ENCODE peak calls at places on chromosomes 6 and 20, in five cellular contexts. One of them, this sample, is unnamed.

GRCh38 chr6:95133578-95133977 is 443.8 kb upstream of the MANEA start:
- DNase-seq in PC-3: peak; percentile 27
- DNase-seq in heart left ventricle: no peak
- DNase-seq in BE2C: peak; percentile 11
- DNase-seq in ovary: no peak
- DNase-seq in this sample: no peak

GRCh38 chr20:5720696-5721095 is 29.5 kb upstream of the SHLD1 start:
- DNase-seq in PC-3: no peak
- DNase-seq in ovary: no peak
- DNase-seq in heart left ventricle: no peak
- DNase-seq in BE2C: no peak
- DNase-seq in this sample: no peak

GRCh38 chr20:60381643-60382400 is 423.6 kb downstream of the CDH26 start:
- DNase-seq in PC-3: peak; percentile 3
- DNase-seq in ovary: no peak
- DNase-seq in heart left ventricle: no peak
- DNase-seq in BE2C: no peak
- DNase-seq in this sample: no peak

GRCh38 chr20:57211949-57212889 is 54.2 kb downstream of the BMP7 start:
- DNase-seq in PC-3: peak; percentile 93
- DNase-seq in ovary: peak; percentile 56
- DNase-seq in heart left ventricle: peak; percentile 58
- DNase-seq in BE2C: no peak
- DNase-seq in this sample: no peak

GRCh38 chr20:45229264-45230056 is 8.3 kb downstream of the SEMG2 start:
- DNase-seq in ovary: no peak
- DNase-seq in PC-3: peak; percentile 91
- DNase-seq in BE2C: peak; percentile 68
- DNase-seq in heart left ventricle: no peak
- DNase-seq in this sample: no peak

GRCh38 chr6:12403201-12403826 is 113.2 kb downstream of the EDN1 start:
- DNase-seq in ovary: no peak
- DNase-seq in BE2C: no peak
- DNase-seq in heart left ventricle: no peak
- DNase-seq in PC-3: peak; percentile 68
- DNase-seq in this sample: no peak

GRCh38 chr20:15807271-15807670 is 766.0 kb downstream of the KIF16B start:
- DNase-seq in PC-3: no peak
- DNase-seq in BE2C: no peak
- DNase-seq in heart left ventricle: no peak
- DNase-seq in ovary: no peak
- DNase-seq in this sample: no peak

GRCh38 chr6:53984163-53984562 is 127.1 kb upstream of the MLIP start:
- DNase-seq in PC-3: peak; percentile 98
- DNase-seq in ovary: no peak
- DNase-seq in BE2C: no peak
- DNase-seq in heart left ventricle: no peak
- DNase-seq in this sample: no peak

GRCh38 chr6:36247691-36248090 is 22.2 kb upstream of the PNPLA1 start:
- DNase-seq in ovary: no peak
- DNase-seq in heart left ventricle: no peak
- DNase-seq in PC-3: peak; percentile 45
- DNase-seq in BE2C: no peak
- DNase-seq in this sample: no peak

GRCh38 chr6:170135821-170136471 is 154.9 kb downstream of the DLL1 start:
- DNase-seq in heart left ventricle: peak; percentile 38
- DNase-seq in PC-3: no peak
- DNase-seq in BE2C: no peak
- DNase-seq in ovary: peak; percentile 18
- DNase-seq in this sample: peak; percentile 47

GRCh38 chr20:62354031-62354808 is 12.9 kb downstream of the LAMA5 start:
- DNase-seq in PC-3: no peak
- DNase-seq in heart left ventricle: no peak
- DNase-seq in ovary: peak; percentile 29
- DNase-seq in BE2C: no peak
- DNase-seq in this sample: no peak

GRCh38 chr20:23641936-23642751 is 4.4 kb upstream of the CST3 start:
- DNase-seq in PC-3: peak; percentile 75
- DNase-seq in BE2C: peak; percentile 49
- DNase-seq in ovary: no peak
- DNase-seq in heart left ventricle: no peak
- DNase-seq in this sample: no peak

GRCh38 chr20:11902264-11902663 is 15.4 kb upstream of the BTBD3 start:
- DNase-seq in ovary: no peak
- DNase-seq in PC-3: peak; percentile 77
- DNase-seq in heart left ventricle: no peak
- DNase-seq in BE2C: no peak
- DNase-seq in this sample: no peak

GRCh38 chr6:144660545-144660944 is 375.4 kb downstream of the UTRN start:
- DNase-seq in PC-3: no peak
- DNase-seq in ovary: no peak
- DNase-seq in BE2C: peak; percentile 61
- DNase-seq in heart left ventricle: no peak
- DNase-seq in this sample: peak; percentile 42

GRCh38 chr20:48897298-48898044 is 24.0 kb upstream of the ARFGEF2 start:
- DNase-seq in heart left ventricle: no peak
- DNase-seq in BE2C: peak; percentile 21
- DNase-seq in ovary: no peak
- DNase-seq in PC-3: peak; percentile 96
- DNase-seq in this sample: no peak

DNA sequence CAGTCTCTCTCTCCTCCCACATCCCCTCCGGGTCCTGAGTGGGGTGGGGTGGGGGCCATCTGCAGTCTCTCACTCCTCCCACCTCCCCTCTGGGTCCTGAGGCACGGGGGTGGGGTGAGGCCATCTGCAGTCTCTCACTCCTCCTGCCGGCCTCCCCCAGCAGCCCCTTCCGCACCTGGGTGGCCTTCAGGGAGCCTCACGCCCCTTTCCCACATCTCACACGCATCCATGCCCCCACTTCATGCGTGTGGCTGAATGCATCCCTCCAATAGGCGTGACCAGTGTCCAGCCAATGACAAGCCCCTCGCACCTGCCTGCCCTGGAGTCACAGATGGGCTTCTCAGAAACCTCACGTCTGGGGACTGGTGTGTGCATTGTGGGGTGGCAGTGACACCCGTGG is 993 bp upstream of the SRMS start:
- DNase-seq in ovary: no peak
- DNase-seq in PC-3: no peak
- DNase-seq in heart left ventricle: no peak
- DNase-seq in BE2C: no peak
- DNase-seq in this sample: no peak
- H3K27me3 ChIP-seq in ovary: no peaks in the 10 kb centered on the region
- H3K27me3 ChIP-seq in PC-3: no peaks in the 10 kb centered on the region
- H3K27me3 ChIP-seq in heart left ventricle: peaks cover 5% of the 10 kb centered on the region
- H3K27me3 ChIP-seq in BE2C: no peaks in the 10 kb centered on the region
- H3K27me3 ChIP-seq in this sample: no peaks in the 10 kb centered on the region

DNA sequence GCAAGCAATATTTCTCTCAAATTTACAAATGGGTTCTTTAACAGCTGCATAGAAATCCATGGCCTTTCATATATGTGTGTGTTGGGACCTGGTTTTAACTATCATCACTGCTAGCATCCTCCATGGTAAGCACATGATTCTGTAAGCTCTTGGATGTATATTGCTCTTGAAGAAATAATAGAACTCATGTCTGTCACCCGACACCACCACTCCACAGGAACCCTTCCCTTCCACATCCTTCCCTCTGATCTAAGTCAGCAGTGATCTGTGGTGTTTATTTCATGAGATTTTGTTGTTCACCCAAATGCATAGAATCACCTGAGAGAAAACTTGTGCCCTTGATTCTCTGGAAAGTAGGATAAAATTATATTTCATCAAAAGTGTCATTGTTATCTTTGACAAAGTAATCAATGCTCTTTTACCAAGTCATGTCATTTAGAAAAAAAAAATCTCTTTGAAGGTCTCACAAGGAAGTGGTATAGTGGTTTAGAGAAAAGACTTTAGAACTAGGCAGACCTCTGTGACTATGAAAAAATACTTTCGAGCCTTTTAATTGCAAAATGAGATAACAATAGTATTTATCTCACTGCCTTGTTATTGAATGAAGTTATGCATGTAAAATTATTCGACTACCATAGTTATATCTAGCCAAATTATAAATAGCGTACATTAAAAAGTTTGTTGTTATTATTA is 649.9 kb upstream of the SLC35B3 start:
- DNase-seq in ovary: no peak
- DNase-seq in heart left ventricle: no peak
- DNase-seq in PC-3: no peak
- DNase-seq in BE2C: no peak
- DNase-seq in this sample: no peak
- H3K27me3 ChIP-seq in ovary: no peaks in the 10 kb centered on the region
- H3K27me3 ChIP-seq in heart left ventricle: no peaks in the 10 kb centered on the region
- H3K27me3 ChIP-seq in PC-3: peaks cover 79% of the 10 kb centered on the region
- H3K27me3 ChIP-seq in BE2C: no peaks in the 10 kb centered on the region
- H3K27me3 ChIP-seq in this sample: no peaks in the 10 kb centered on the region

GRCh38 chr6:145829102-145829501 is 14.5 kb upstream of the FBXO30 start:
- DNase-seq in heart left ventricle: peak; percentile 22
- DNase-seq in PC-3: no peak
- DNase-seq in BE2C: no peak
- DNase-seq in ovary: no peak
- DNase-seq in this sample: peak; percentile 18
- H3K27me3 ChIP-seq in heart left ventricle: no peaks in the 10 kb centered on the region
- H3K27me3 ChIP-seq in PC-3: no peaks in the 10 kb centered on the region
- H3K27me3 ChIP-seq in BE2C: no peaks in the 10 kb centered on the region
- H3K27me3 ChIP-seq in ovary: no peaks in the 10 kb centered on the region
- H3K27me3 ChIP-seq in this sample: no peaks in the 10 kb centered on the region

DNA sequence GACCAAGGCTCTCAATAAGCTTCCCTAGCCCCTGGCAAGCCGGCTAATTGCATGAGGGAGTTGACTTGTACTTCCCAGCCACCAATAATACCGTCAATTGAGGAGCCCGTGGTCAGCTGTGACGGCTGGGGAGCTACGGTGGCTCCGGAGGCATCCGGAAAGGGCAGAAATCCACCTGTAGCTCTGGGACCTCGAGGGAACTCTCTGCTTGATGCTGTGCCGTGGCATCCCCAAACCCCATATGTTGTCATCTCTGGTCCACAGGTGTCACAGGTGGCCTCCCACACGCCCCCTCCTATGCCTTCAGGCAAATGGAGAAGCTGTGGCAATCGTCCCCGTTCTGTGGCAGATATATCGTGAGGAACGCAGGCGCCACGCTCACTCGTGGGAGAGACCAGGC is 5.5 kb upstream of the KCNQ2 start:
- DNase-seq in BE2C: no peak
- DNase-seq in ovary: no peak
- DNase-seq in PC-3: no peak
- DNase-seq in heart left ventricle: no peak
- DNase-seq in this sample: no peak
- H3K27me3 ChIP-seq in BE2C: peaks cover 11% of the 10 kb centered on the region
- H3K27me3 ChIP-seq in ovary: no peaks in the 10 kb centered on the region
- H3K27me3 ChIP-seq in PC-3: peaks cover 26% of the 10 kb centered on the region
- H3K27me3 ChIP-seq in heart left ventricle: peaks cover 19% of the 10 kb centered on the region
- H3K27me3 ChIP-seq in this sample: peaks cover 6% of the 10 kb centered on the region

GRCh38 chr6:4397307-4397706 is 261.9 kb upstream of the ECI2 start:
- DNase-seq in BE2C: no peak
- DNase-seq in heart left ventricle: no peak
- DNase-seq in ovary: no peak
- DNase-seq in PC-3: no peak
- DNase-seq in this sample: no peak

GRCh38 chr6:4394786-4395185 is 259.4 kb upstream of the ECI2 start:
- DNase-seq in PC-3: peak; percentile 31
- DNase-seq in BE2C: no peak
- DNase-seq in ovary: no peak
- DNase-seq in heart left ventricle: no peak
- DNase-seq in this sample: no peak

GRCh38 chr6:4398806-4399205 is 263.4 kb upstream of the ECI2 start:
- DNase-seq in ovary: no peak
- DNase-seq in PC-3: no peak
- DNase-seq in BE2C: no peak
- DNase-seq in heart left ventricle: no peak
- DNase-seq in this sample: no peak

GRCh38 chr6:4395386-4395785 is 260.0 kb upstream of the ECI2 start:
- DNase-seq in heart left ventricle: no peak
- DNase-seq in BE2C: no peak
- DNase-seq in PC-3: no peak
- DNase-seq in ovary: no peak
- DNase-seq in this sample: no peak

DNA sequence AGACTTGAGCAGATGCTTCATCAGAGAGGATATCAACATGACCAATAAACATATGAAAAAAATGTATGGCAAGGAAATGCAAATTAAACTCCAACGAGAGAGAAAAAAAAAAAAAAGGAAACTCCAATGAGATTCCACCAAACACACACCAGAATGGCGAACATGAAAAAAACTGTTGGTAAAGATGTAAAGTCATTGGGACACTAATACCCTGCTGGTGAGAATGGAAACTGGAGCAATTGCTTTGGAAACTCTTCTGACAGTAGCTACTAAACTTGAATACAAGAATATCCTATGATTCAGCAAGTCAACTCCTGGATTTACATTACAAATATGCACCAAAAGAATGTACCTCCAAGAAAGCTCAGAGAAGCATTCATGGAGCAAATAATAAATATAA is 260.7 kb upstream of the ECI2 start:
- DNase-seq in heart left ventricle: no peak
- DNase-seq in ovary: no peak
- DNase-seq in BE2C: no peak
- DNase-seq in PC-3: peak; percentile 16
- DNase-seq in this sample: no peak
- H3K27me3 ChIP-seq in heart left ventricle: no peaks in the 10 kb centered on the region
- H3K27me3 ChIP-seq in ovary: no peaks in the 10 kb centered on the region
- H3K27me3 ChIP-seq in BE2C: no peaks in the 10 kb centered on the region
- H3K27me3 ChIP-seq in PC-3: no peaks in the 10 kb centered on the region
- H3K27me3 ChIP-seq in this sample: no peaks in the 10 kb centered on the region

GRCh38 chr6:150352321-150353296 is 16.2 kb upstream of the IYD start:
- DNase-seq in BE2C: no peak
- DNase-seq in heart left ventricle: no peak
- DNase-seq in PC-3: peak; percentile 14
- DNase-seq in ovary: no peak
- DNase-seq in this sample: no peak

GRCh38 chr6:150346346-150346745 is 22.5 kb upstream of the IYD start:
- DNase-seq in PC-3: peak; percentile 21
- DNase-seq in BE2C: no peak
- DNase-seq in ovary: no peak
- DNase-seq in heart left ventricle: no peak
- DNase-seq in this sample: no peak

GRCh38 chr6:150343434-150343833 is 25.4 kb upstream of the IYD start:
- DNase-seq in PC-3: peak; percentile 1
- DNase-seq in ovary: no peak
- DNase-seq in heart left ventricle: no peak
- DNase-seq in BE2C: no peak
- DNase-seq in this sample: no peak

GRCh38 chr6:150345786-150346185 is 23.0 kb upstream of the IYD start:
- DNase-seq in heart left ventricle: no peak
- DNase-seq in BE2C: no peak
- DNase-seq in ovary: no peak
- DNase-seq in PC-3: peak; percentile 71
- DNase-seq in this sample: no peak

DNA sequence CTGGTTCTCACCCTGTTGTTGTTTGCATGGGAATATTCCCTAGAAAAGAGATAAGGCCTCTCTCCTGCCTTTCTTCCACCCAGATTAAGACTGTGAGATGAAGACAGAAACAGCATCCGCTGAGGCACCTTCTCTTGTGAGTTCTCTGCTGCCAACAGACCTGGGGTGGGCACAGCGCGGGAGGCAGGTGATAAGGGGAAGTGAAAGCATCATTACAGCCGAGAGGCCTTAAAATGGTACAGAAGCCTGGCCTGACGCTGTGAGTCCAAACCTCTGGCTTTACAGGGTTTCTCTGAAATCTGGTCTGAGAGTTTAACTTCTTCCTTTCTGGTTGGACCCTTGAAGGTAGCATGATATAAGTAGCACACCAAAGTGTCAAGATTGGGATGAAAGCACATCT is 21.0 kb upstream of the IYD start:
- DNase-seq in ovary: no peak
- DNase-seq in BE2C: no peak
- DNase-seq in PC-3: no peak
- DNase-seq in heart left ventricle: no peak
- DNase-seq in this sample: peak; percentile 12
- H3K27me3 ChIP-seq in ovary: no peaks in the 10 kb centered on the region
- H3K27me3 ChIP-seq in BE2C: no peaks in the 10 kb centered on the region
- H3K27me3 ChIP-seq in PC-3: no peaks in the 10 kb centered on the region
- H3K27me3 ChIP-seq in heart left ventricle: no peaks in the 10 kb centered on the region
- H3K27me3 ChIP-seq in this sample: no peaks in the 10 kb centered on the region

This sample was measured in right lobe of liver.